ENCODE peak calls at places on chromosomes 5 and 9, in six cellular contexts. S is fibroblast of lung; L is CD4-positive, CD25-positive, alpha-beta regulatory T cell; Q is GM12878; X is HepG2; Z is tibial nerve. H is an unnamed sample. For H3K4me1 and H3K27me3, the result is how much of the 10 kb centered on the place peaks cover.

GRCh38 chr5:96528262-96528661 is 95.2 kb upstream of the PCSK1 start:
- DNase-seq in L (no peak), X (no peak), Z (no peak), S (no peak), Q (no peak), H (no peak)

GRCh38 chr5:85663708-85664031 is 954.1 kb upstream of the COX7C start:
- DNase-seq in S (no peak), Z (no peak), L (no peak), Q (no peak), X (no peak), H (no peak)

GRCh38 chr5:89613222-89613956 is 730.4 kb upstream of the MEF2C start:
- DNase-seq in L (no peak), Q (peak), X (no peak), S (no peak), Z (no peak), H (no peak)

GRCh38 chr5:110639307-110639902 is 87.1 kb downstream of the TMEM232 start:
- DNase-seq in X (no peak), Q (no peak), Z (no peak), L (no peak), S (peak), H (no peak)

GRCh38 chr5:154755361-154756202 is at the start of gene LARP1:
- DNase-seq in L (no peak), S (no peak), Z (peak), Q (no peak), X (no peak), H (no peak)

GRCh38 chr9:101455656-101456235 is 20.2 kb upstream of the ALDOB start:
- DNase-seq in X (no peak), L (no peak), S (peak), Z (no peak), Q (no peak), H (no peak)

GRCh38 chr5:139798883-139799282 is 3.3 kb downstream of the PSD2 start:
- DNase-seq in X (no peak), Q (no peak), Z (no peak), S (no peak), L (no peak), H (no peak)

GRCh38 chr9:91179237-91180138 is 182.2 kb downstream of the AUH start:
- DNase-seq in X (no peak), L (no peak), Q (no peak), S (peak), Z (no peak), H (no peak)

GRCh38 chr9:126376311-126376902 is 49.8 kb downstream of the MVB12B start:
- DNase-seq in L (no peak), Z (peak), X (peak), Q (no peak), S (no peak), H (no peak)

GRCh38 chr5:34009610-34010009 is 1.8 kb upstream of the AMACR start:
- DNase-seq in Z (no peak), L (no peak), X (no peak), Q (no peak), S (no peak), H (no peak)

GRCh38 chr5:74017112-74017511 is 391.1 kb downstream of the ARHGEF28 start:
- DNase-seq in Z (no peak), L (no peak), S (no peak), X (no peak), Q (no peak), H (no peak)

DNA sequence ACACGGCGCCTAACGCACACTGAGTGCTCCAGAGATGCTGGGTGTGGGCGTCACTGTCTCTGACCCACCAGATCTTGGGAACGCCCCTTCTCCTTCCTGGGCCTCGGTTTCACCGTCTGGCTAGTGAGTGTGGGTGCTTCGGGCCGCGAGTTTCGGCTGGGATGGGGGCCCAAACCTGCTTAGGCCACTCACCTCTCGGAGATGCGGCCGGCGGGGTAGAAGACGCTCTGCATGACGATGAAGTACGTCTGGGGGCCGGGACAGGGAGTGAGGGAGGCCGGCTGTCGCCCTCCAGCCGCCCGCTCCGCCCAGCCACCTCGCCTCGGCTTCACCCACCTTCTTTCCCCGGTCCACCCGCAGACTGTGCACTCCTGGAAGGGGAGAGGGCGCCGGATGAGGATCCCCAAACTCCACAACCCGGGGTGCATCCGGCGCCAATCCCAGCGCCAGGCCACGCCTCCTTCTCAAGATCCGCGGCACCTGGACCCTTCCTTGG is 3.6 kb downstream of the PIP5KL1 start:
- DNase-seq in Z (no peak), S (no peak), X (no peak), Q (no peak), L (no peak), H (no peak)
- H3K4me1 ChIP-seq in Z (under half), S (under half), X (under half), Q (under half), L (under half), H (under half)

GRCh38 chr9:2704504-2704903 is 12.8 kb upstream of the KCNV2 start:
- DNase-seq in S (no peak), L (no peak), X (no peak), Z (no peak), Q (no peak), H (no peak)

GRCh38 chr9:2700398-2700797 is 16.9 kb upstream of the KCNV2 start:
- DNase-seq in L (no peak), S (no peak), X (no peak), Q (no peak), Z (no peak), H (no peak)

GRCh38 chr9:2697492-2697891 is 19.8 kb upstream of the KCNV2 start:
- DNase-seq in X (no peak), L (no peak), Q (peak), Z (no peak), S (no peak), H (no peak)

GRCh38 chr9:2701070-2701469 is 16.2 kb upstream of the KCNV2 start:
- DNase-seq in L (no peak), S (no peak), X (no peak), Q (no peak), Z (no peak), H (no peak)
- H3K27me3 ChIP-seq in L (under half), S (under half), X (under half), Q (under half), Z (under half), H (under half)

DNA sequence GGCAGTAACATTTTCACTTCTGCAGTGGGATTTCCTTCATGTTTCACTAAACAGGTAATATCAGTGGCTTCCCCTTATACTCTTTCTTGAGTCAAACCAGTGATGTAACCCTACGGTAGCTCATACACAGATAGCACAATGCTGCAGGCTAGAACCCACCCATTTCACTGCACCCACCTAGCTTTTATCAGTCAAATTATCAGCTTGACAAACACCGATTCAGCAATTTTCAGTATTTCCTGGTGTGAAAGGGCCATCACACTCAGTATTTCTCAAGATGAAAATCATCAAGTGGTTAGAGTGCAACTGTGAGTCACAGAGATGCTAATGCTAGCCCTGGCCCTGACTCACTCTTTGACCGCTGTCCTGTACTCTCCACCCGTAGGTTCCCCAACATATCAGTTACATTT is 242.3 kb upstream of the PTGER4 start:
- DNase-seq in S (peak), X (no peak), L (no peak), Q (no peak), Z (no peak), H (no peak)
- H3K27ac ChIP-seq in S (no peak), X (no peak), L (peak), Q (no peak), Z (no peak), H (no peak)

DNA sequence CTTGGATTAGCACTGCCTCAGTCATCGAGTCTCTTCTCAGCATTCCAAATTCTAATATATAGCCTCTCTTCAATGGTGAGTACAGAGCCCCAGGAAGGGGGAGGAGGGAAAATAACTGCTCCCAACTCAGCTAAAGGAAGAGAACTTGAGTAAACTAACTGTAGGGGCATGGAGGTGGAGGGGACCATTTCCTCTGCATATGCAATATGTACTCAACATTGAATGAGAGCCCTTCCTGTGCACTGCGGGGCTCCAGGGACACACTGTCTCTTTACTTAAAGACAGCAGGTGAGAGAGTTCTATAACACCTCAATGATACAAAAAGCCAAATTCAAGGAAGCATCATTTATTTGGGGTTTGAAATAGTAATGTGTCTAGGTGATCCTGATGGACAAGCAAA is 75.1 kb downstream of the GNAQ start:
- DNase-seq in Z (no peak), Q (no peak), S (no peak), X (no peak), L (no peak), H (no peak)
- H3K4me1 ChIP-seq in Z (under half), Q (under half), S (under half), X (under half), L (under half), H (half or more)

GRCh38 chr5:179345179-179345428 is 157 bp downstream of the ADAMTS2 start:
- DNase-seq in Z (no peak), L (no peak), Q (no peak), S (no peak), X (no peak), H (no peak)

GRCh38 chr5:179343021-179343781 is 2.1 kb downstream of the ADAMTS2 start:
- DNase-seq in L (no peak), Q (no peak), S (no peak), Z (no peak), X (no peak), H (no peak)

GRCh38 chr5:179342577-179342976 is 2.7 kb downstream of the ADAMTS2 start:
- DNase-seq in L (no peak), S (peak), Z (no peak), X (no peak), Q (no peak), H (no peak)

GRCh38 chr5:179344301-179345178 is 721 bp downstream of the ADAMTS2 start:
- DNase-seq in L (no peak), Q (no peak), X (no peak), Z (no peak), S (no peak), H (no peak)

GRCh38 chr5:179343902-179344300 is 1.4 kb downstream of the ADAMTS2 start:
- DNase-seq in Z (no peak), X (no peak), Q (no peak), L (no peak), S (peak), H (no peak)
- H3K27me3 ChIP-seq in Z (under half), X (under half), Q (under half), L (under half), S (under half), H (under half)

GRCh38 chr5:157571357-157571827 is 4.2 kb downstream of the ADAM19 start:
- DNase-seq in X (no peak), S (peak), L (no peak), Z (no peak), Q (peak), H (no peak)

GRCh38 chr5:157566902-157567489 is 8.6 kb downstream of the ADAM19 start:
- DNase-seq in Q (no peak), L (no peak), X (no peak), S (no peak), Z (no peak), H (no peak)

GRCh38 chr5:157568717-157569116 is 6.9 kb downstream of the ADAM19 start:
- DNase-seq in S (no peak), Z (no peak), Q (no peak), L (no peak), X (no peak), H (no peak)

GRCh38 chr5:157574456-157575095 is 999 bp downstream of the ADAM19 start:
- DNase-seq in Q (no peak), S (no peak), L (no peak), Z (no peak), X (no peak), H (no peak)

DNA sequence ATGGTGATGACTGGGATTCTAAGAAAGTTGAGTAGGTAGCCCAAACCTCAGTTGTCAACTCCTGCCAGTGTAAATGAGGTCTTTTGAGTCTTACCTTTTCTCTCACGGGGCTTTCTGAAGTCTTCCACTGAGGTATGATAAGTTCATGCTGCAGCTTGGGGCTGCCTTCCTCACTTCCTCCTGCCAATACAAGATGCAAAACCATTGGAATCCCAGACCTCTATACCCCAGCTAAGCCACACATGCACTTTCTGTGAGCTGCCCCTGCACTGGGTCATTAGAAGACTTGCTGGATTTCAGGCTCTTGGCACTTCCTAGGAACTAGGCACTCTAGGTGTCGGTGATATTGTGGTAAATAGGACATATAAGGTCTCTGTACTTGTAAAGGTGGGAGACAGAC is 4.8 kb downstream of the ADAM19 start:
- DNase-seq in Z (no peak), X (no peak), L (no peak), Q (no peak), S (no peak), H (no peak)
- H3K27ac ChIP-seq in Z (no peak), X (no peak), L (peak), Q (peak), S (no peak), H (peak)

DNA sequence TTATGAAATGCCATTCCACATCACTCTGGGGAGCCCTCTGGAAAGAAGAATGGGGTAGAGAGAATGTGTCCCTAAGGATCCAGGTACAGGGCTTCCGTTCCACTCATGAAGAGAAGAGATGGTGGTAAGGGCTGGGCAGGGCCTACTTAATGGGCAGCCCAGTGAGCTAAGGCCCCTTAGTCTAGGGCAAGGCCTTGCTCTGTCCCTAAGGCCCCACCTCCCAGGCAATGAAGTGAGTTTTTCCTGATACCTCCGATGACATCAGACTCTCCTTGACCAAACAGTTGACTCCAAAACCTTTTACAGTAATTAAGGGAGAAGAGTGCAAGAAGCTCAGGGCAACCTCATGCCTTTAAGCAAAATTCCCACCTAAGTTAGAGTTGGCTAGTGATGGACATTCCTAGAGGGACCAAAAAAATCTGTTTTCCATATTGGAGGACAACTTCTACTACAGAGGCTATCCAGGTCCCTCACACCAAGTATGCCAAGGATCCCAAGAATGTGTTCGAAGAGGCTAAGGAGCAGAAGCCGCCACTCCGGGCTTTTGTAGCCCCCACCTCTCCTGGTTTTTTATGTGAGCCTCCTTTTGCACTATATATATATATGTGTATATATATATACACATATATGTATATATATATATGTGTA is 5.9 kb downstream of the KLF9 start:
- DNase-seq in S (no peak), L (no peak), Q (no peak), X (no peak), Z (no peak), H (no peak)
- H3K4me1 ChIP-seq in S (under half), L (half or more), Q (under half), X (half or more), Z (under half), H (half or more)

DNA sequence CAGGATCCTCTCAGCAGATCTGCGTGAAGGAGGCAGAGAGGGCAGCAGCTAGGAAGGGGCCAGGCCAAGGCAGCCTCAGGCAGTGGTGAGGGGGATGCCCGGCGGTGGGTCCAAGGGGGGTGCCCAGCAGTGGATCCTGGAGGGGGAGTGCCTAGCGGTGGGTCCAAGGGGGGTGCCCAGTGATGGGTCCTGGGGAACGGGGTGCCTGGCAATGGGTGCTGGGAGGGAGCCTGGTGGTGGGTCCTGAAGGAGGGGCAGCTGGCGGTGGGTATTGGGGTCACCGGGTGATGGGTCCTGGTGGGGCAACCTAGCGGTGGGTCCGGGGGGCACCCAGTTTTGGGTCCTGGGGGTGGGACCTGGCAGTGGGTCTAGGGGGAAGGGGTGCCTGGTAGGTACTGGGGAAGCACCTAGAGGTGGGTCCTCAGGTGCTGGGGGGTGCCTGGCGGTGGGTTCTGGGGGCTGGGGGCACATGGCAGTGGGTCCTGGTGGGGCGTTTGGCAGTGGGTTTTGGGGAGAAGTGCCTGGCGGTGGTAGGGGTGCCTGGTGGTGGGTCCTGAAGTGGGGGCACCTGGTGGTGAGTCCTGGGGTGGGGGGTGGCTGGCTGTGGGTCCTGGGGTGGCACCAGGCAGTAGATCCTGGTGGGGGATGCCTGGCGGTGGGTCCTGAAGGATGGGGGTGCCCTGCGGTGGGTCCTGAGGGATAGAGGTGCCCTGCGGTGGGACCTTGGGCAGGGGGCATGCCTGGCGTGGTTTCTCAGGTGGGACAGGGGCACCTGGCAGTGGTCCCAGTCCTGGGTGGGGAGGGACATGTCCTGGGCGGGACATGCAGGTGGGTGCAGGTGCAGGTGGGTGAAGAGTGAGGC is 1.9 kb downstream of the LRRC14B start:
- DNase-seq in S (no peak), Z (no peak), Q (no peak), X (no peak), L (no peak), H (no peak)
- H3K27me3 ChIP-seq in S (under half), Z (under half), Q (under half), X (under half), L (under half), H (under half)

GRCh38 chr5:107372723-107373487 is 297.8 kb downstream of the EFNA5 start:
- DNase-seq in L (no peak), Q (no peak), X (no peak), S (peak), Z (no peak), H (no peak)
- H3K27ac ChIP-seq in L (no peak), Q (no peak), X (no peak), S (no peak), Z (no peak), H (peak)

H was measured in thoracic aorta.